ENCODE peak calls at places on chromosomes 3 and 15, in seven cellular contexts. A, P, B, O, C, Y and U are unnamed samples.
A peak's percentile ranks its signal among the peaks of the same experiment; 100 is the strongest.

GRCh38 chr3:151107177-151107576 is 21.7 kb downstream of the MED12L start:
- DNase-seq in O (no peak), Y (no peak), C (no peak), A (no peak), P (no peak), B (no peak), U (no peak)

GRCh38 chr3:128433630-128434185 is 33.0 kb downstream of the DNAJB8 start:
- DNase-seq in C (no peak), Y (no peak), B (no peak), P (no peak), A (no peak), O (no peak), U (no peak)

GRCh38 chr3:114846779-114847178 is 300.3 kb downstream of the ZBTB20 start:
- DNase-seq in O (peak; percentile 79), A (no peak), B (no peak), C (no peak), P (no peak), Y (no peak), U (no peak)

GRCh38 chr15:39016706-39017105 is 452.1 kb upstream of the RASGRP1 start:
- DNase-seq in O (peak; percentile 91), Y (no peak), C (no peak), A (no peak), P (no peak), B (no peak), U (no peak)

GRCh38 chr3:19065027-19065426 is 83.3 kb upstream of the KCNH8 start:
- DNase-seq in P (no peak), Y (no peak), O (no peak), A (no peak), C (peak; percentile 10), B (no peak), U (peak; percentile 31)

GRCh38 chr3:128081226-128081625 is 29.0 kb downstream of the SEC61A1 start:
- DNase-seq in A (no peak), P (no peak), O (no peak), Y (no peak), C (no peak), B (no peak), U (no peak)

GRCh38 chr3:175865724-175866123 is 1006.6 kb downstream of the NAALADL2 start:
- DNase-seq in B (no peak), P (no peak), A (no peak), Y (no peak), C (no peak), O (no peak), U (no peak)

GRCh38 chr15:40122239-40122638 is 13.6 kb upstream of the BMF start:
- DNase-seq in A (no peak), P (peak; percentile 37), C (no peak), O (no peak), Y (no peak), B (no peak), U (no peak)

GRCh38 chr15:48267766-48268165 is 61.7 kb downstream of the SLC12A1 start:
- DNase-seq in A (no peak), C (no peak), O (no peak), Y (no peak), B (no peak), P (no peak), U (no peak)

GRCh38 chr15:101684877-101685276 is 32.7 kb upstream of the TM2D3 start:
- DNase-seq in C (no peak), A (no peak), B (no peak), Y (no peak), O (no peak), P (no peak), U (no peak)

GRCh38 chr15:101692799-101693198 is 31.5 kb downstream of the TARS3 start:
- DNase-seq in C (no peak), P (no peak), A (no peak), B (no peak), Y (no peak), O (no peak), U (no peak)

GRCh38 chr15:101684384-101684783 is 32.2 kb upstream of the TM2D3 start:
- DNase-seq in P (no peak), C (no peak), Y (no peak), A (no peak), B (peak; percentile 58), O (peak; percentile 82), U (no peak)

GRCh38 chr15:101694261-101694660 is 30.0 kb downstream of the TARS3 start:
- DNase-seq in P (no peak), A (peak; percentile 18), C (no peak), O (no peak), Y (no peak), B (no peak), U (no peak)

DNA sequence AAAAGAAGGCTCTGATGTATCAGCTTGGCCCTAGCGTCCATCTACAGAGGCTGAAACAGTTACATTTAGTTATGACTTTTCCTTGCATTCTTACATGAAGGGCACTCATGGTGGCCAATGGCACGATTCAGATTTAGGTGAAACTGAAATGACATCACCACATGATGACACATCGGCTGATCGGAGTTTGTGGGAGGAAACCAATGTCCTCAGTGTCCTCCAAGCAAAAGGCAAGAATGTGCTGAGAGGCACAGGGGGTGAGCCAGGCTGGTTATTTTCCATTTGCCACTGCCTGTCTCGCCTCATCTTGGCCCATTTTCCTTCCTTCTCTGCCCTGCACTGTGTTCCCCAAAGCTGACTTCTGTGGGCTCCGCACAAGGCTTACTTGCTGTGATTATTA is 34.4 kb downstream of the TARS3 start:
- DNase-seq in A (no peak), Y (no peak), O (peak; percentile 68), C (no peak), B (no peak), P (no peak), U (no peak)
- TF ChIP-seq USF2 in A (no peak), Y (no peak), O (no peak), C (no peak), B (no peak), P (no peak), U (no peak)

GRCh38 chr3:58332575-58333179 is at the start of gene PXK:
- DNase-seq in O (peak; percentile 70), A (peak; percentile 76), B (peak; percentile 42), Y (no peak), P (peak; percentile 84), C (peak; percentile 21), U (peak; percentile 94)

GRCh38 chr3:58335432-58335947 is 2.8 kb downstream of the PXK start:
- DNase-seq in Y (no peak), B (no peak), O (no peak), A (no peak), C (no peak), P (no peak), U (no peak)

GRCh38 chr3:58331593-58332152 is 1.0 kb upstream of the PXK start:
- DNase-seq in C (no peak), B (no peak), Y (no peak), O (no peak), P (no peak), A (no peak), U (no peak)

GRCh38 chr3:58334013-58334321 is 1.3 kb downstream of the PXK start:
- DNase-seq in P (no peak), Y (no peak), O (no peak), B (no peak), C (peak; percentile 70), A (no peak), U (no peak)

GRCh38 chr3:58333206-58334012 is 717 bp downstream of the PXK start:
- DNase-seq in O (no peak), P (peak; percentile 58), Y (no peak), C (no peak), B (no peak), A (peak; percentile 52), U (peak; percentile 68)
- TF ChIP-seq USF2 in O (no peak), P (no peak), Y (no peak), C (no peak), B (no peak), A (no peak), U (no peak)

GRCh38 chr15:29822685-29823459 is 604 bp upstream of the TJP1 start:
- DNase-seq in P (no peak), Y (no peak), A (peak; percentile 64), B (peak; percentile 65), O (peak; percentile 83), C (peak; percentile 66), U (no peak)

GRCh38 chr15:29820802-29821160 is 1.5 kb downstream of the TJP1 start:
- DNase-seq in B (no peak), Y (no peak), A (no peak), C (no peak), O (peak; percentile 15), P (no peak), U (no peak)

GRCh38 chr15:29821416-29822099 is 710 bp downstream of the TJP1 start:
- DNase-seq in Y (no peak), A (peak; percentile 86), B (peak; percentile 75), O (peak; percentile 85), C (peak; percentile 74), P (peak; percentile 79), U (peak; percentile 80)

GRCh38 chr15:29819979-29820801 is 2.1 kb downstream of the TJP1 start:
- DNase-seq in C (no peak), O (peak; percentile 28), B (no peak), Y (no peak), P (no peak), A (no peak), U (no peak)

DNA sequence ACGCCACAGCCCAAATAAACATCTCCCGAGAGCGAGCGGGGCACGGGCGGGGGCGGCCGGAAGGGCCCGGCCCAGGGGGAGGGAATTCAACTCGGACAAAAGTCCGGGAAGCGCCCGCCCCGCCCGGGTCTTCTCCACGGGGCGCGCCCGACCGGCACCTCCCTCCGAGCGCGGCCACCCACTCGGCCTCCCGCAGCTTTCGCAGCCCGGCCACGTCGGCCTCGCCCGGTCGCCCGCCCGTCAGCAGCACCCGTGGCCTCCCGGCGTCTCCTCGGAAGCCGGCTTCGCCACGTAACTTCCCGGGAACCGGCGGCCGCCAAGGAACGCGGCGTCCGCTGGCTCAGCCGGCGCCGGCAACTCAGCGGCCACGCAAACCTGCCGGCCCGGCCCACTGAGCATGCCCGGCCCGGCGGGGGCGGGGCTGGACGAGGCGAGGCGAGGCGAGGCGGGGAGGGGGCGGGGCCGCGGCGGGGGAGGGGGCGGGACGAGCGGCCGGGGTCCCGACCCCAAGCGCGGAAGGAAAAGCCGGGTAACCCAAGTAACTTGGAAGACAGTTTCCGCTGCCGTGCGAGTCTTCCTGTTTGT is at the start of gene TJP1:
- DNase-seq in B (peak; percentile 54), Y (no peak), P (peak; percentile 86), A (peak; percentile 77), O (peak; percentile 74), C (peak; percentile 39), U (peak; percentile 95)
- TF ChIP-seq USF2 in B (no peak), Y (no peak), P (no peak), A (no peak), O (no peak), C (no peak), U (no peak)

GRCh38 chr3:177282028-177282655 is 84.9 kb upstream of the TBL1XR1 start:
- DNase-seq in O (no peak), P (no peak), B (no peak), A (no peak), C (no peak), Y (no peak), U (no peak)

GRCh38 chr3:177287231-177287630 is 89.9 kb upstream of the TBL1XR1 start:
- DNase-seq in P (no peak), O (no peak), Y (no peak), B (no peak), A (no peak), C (no peak), U (no peak)

GRCh38 chr3:177283983-177284382 is 86.7 kb upstream of the TBL1XR1 start:
- DNase-seq in P (no peak), B (no peak), A (no peak), O (no peak), C (no peak), Y (no peak), U (no peak)

GRCh38 chr3:177286034-177286433 is 88.8 kb upstream of the TBL1XR1 start:
- DNase-seq in P (no peak), C (peak; percentile 91), O (no peak), Y (no peak), B (peak; percentile 25), A (no peak), U (no peak)

GRCh38 chr3:177284383-177284881 is 87.2 kb upstream of the TBL1XR1 start:
- DNase-seq in Y (no peak), C (peak; percentile 35), B (peak; percentile 19), O (peak; percentile 49), P (peak; percentile 69), A (peak; percentile 67), U (no peak)
- TF ChIP-seq USF2 in Y (no peak), C (peak; percentile 27), B (peak; percentile 56), O (peak; percentile 47), P (peak; percentile 52), A (peak; percentile 82), U (no peak)